ENCODE peak calls at places on chromosome 4, in seven cellular contexts. W, Q, B, V, G, K and Z are unnamed samples.

GRCh38 chr4:11505225-11505971 is 76.7 kb upstream of the HS3ST1 start:
- DNase-seq in B (peak), W (no peak), V (no peak), K (no peak), Q (peak), G (no peak), Z (no peak)

GRCh38 chr4:168598191-168598590 is 101.3 kb downstream of the PALLD start:
- DNase-seq in Q (no peak), V (no peak), G (no peak), B (peak), K (peak), W (no peak), Z (peak)

GRCh38 chr4:8200302-8200975 is 1.3 kb downstream of the SH3TC1 start:
- DNase-seq in B (peak), K (no peak), Q (no peak), G (no peak), V (no peak), W (no peak), Z (peak)

GRCh38 chr4:8267077-8267476 is 2.5 kb upstream of the HTRA3 start:
- DNase-seq in G (peak), W (no peak), V (peak), K (peak), B (peak), Q (no peak), Z (peak)

GRCh38 chr4:76634239-76634638 is 199.2 kb downstream of the SHROOM3 start:
- DNase-seq in V (no peak), W (no peak), K (no peak), Q (peak), B (peak), G (no peak), Z (peak)

GRCh38 chr4:2871911-2872310 is 28.3 kb downstream of the ADD1 start:
- DNase-seq in B (no peak), W (no peak), V (no peak), Q (no peak), G (no peak), K (no peak), Z (no peak)

GRCh38 chr4:3674479-3674851 is 91.7 kb upstream of the ADRA2C start:
- DNase-seq in K (no peak), Q (no peak), V (no peak), G (no peak), B (no peak), W (no peak), Z (no peak)

GRCh38 chr4:139887378-139887801 is 221.8 kb downstream of the MGST2 start:
- DNase-seq in K (no peak), Q (no peak), W (no peak), G (no peak), V (no peak), B (no peak), Z (peak)

GRCh38 chr4:6892190-6892908 is 17.3 kb upstream of the TBC1D14 start:
- DNase-seq in G (peak), B (peak), K (peak), W (no peak), Q (peak), V (no peak), Z (no peak)

GRCh38 chr4:176066757-176067156 is 1.1 kb downstream of the WDR17 start:
- DNase-seq in V (no peak), W (no peak), K (no peak), B (no peak), Q (no peak), G (no peak), Z (no peak)

GRCh38 chr4:1232661-1233621 is 16.0 kb downstream of the CTBP1 start:
- DNase-seq in W (no peak), Q (peak), K (no peak), G (no peak), V (no peak), B (peak), Z (no peak)

GRCh38 chr4:67393699-67394281 is 151.5 kb downstream of the CENPC start:
- DNase-seq in V (no peak), K (peak), W (no peak), B (peak), Q (peak), G (no peak), Z (peak)

GRCh38 chr4:121336706-121337105 is 44.1 kb downstream of the QRFPR start:
- DNase-seq in W (no peak), B (no peak), G (no peak), Q (no peak), K (no peak), V (no peak), Z (no peak)

GRCh38 chr4:154073107-154073817 is 284.4 kb upstream of the SFRP2 start:
- DNase-seq in K (no peak), W (no peak), V (no peak), Q (peak), G (no peak), B (peak), Z (peak)

GRCh38 chr4:132504438-132504837 is 644.7 kb upstream of the PCDH10 start:
- DNase-seq in B (no peak), G (no peak), V (no peak), K (no peak), Q (peak), W (no peak), Z (no peak)

GRCh38 chr4:102594000-102594399 is 92.8 kb downstream of the NFKB1 start:
- DNase-seq in W (no peak), B (no peak), Q (no peak), G (no peak), K (no peak), V (no peak), Z (no peak)

GRCh38 chr4:160182727-160183126 is 1079.8 kb downstream of the RAPGEF2 start:
- DNase-seq in V (no peak), B (no peak), K (no peak), G (no peak), W (no peak), Q (no peak), Z (no peak)

GRCh38 chr4:133320576-133321170 is 171.6 kb downstream of the PCDH10 start:
- DNase-seq in W (no peak), V (no peak), B (peak), G (no peak), Q (peak), K (peak), Z (peak)

GRCh38 chr4:175540732-175541131 is 271.3 kb downstream of the GPM6A start:
- DNase-seq in K (no peak), Q (no peak), G (no peak), W (no peak), B (no peak), V (no peak), Z (no peak)

GRCh38 chr4:176794151-176794550 is 1.4 kb upstream of the VEGFC start:
- DNase-seq in G (no peak), B (peak), V (no peak), Q (peak), W (no peak), K (no peak), Z (peak)

GRCh38 chr4:2248821-2249261 is 6.9 kb upstream of the HAUS3 start:
- DNase-seq in K (no peak), B (no peak), V (no peak), G (peak), Q (no peak), W (peak), Z (no peak)

GRCh38 chr4:1010522-1011021 is 854 bp upstream of the FGFRL1 start:
- DNase-seq in Q (peak), V (peak), G (peak), K (no peak), B (peak), W (peak), Z (peak)

GRCh38 chr4:94410678-94411206 is 41.0 kb upstream of the PDLIM5 start:
- DNase-seq in G (peak), V (peak), W (no peak), Q (no peak), B (peak), K (no peak), Z (peak)

GRCh38 chr4:6565691-6566431 is 9.1 kb upstream of the MAN2B2 start:
- DNase-seq in W (no peak), V (no peak), B (no peak), G (no peak), K (no peak), Q (no peak), Z (no peak)

GRCh38 chr4:128837679-128838078 is 28.2 kb downstream of the JADE1 start:
- DNase-seq in W (no peak), G (no peak), K (no peak), Q (no peak), V (no peak), B (no peak), Z (no peak)

GRCh38 chr4:103306870-103307345 is 108.8 kb upstream of the CENPE start:
- DNase-seq in G (peak), Q (no peak), K (peak), B (peak), V (no peak), W (no peak), Z (no peak)

GRCh38 chr4:4994312-4995097 is 24.8 kb downstream of the CYTL1 start:
- DNase-seq in Q (no peak), K (no peak), V (no peak), W (no peak), B (no peak), G (no peak), Z (no peak)

GRCh38 chr4:40514409-40515025 is 115.1 kb downstream of the RBM47 start:
- DNase-seq in K (no peak), V (no peak), G (no peak), W (no peak), Q (no peak), B (no peak), Z (no peak)

GRCh38 chr4:98642991-98643426 is 15.4 kb downstream of the TSPAN5 start:
- DNase-seq in B (peak), G (no peak), V (no peak), Q (peak), W (no peak), K (no peak), Z (peak)

GRCh38 chr4:137526681-137527080 is 5.6 kb downstream of the PCDH18 start:
- DNase-seq in V (no peak), K (no peak), Q (no peak), B (no peak), G (no peak), W (no peak), Z (no peak)

DNA sequence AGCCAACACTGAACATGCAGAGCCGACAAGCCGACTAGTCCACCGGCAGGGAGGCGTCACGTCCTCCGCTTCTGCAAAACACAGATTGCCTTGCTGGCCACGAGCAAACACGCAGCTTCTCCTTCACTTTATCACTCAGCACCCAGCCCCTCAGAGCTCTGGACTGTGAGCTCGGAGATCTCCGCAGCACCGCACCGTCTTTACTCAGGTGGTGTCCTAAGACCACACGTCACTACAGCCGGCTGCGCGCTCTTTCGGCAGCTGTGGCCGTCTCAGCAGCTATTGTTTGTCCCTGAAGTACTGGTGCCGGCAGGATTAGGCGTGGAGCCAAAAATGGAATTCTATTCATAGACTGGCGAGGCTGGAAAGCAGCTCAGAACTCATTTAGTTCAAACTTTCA is 72.0 kb downstream of the FAT1 start:
- DNase-seq in Q (peak), B (peak), G (peak), W (no peak), K (peak), V (no peak), Z (peak)
- H3K4me3 ChIP-seq in Q (peak), B (no peak), G (no peak), W (no peak), K (no peak), V (no peak), Z (no peak)

DNA sequence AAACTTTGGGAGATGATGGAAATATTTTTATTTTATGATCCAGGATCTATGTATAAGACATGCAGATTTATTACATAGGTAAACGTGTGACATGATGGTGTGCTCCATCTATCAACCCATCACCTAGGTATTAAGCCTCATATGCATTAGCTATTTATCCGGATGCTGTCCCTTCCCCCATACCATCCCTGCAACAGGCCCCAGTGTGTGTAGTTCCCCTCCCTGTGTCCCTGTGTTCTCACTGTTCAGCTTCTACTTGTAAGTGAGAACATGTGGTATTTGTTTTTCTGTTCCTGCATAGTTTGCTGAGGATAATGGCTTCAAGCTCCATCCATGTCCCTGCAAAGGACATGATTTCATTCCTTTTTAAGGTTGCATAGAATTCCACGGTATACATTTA is 28.1 kb upstream of the ZCCHC4 start:
- DNase-seq in G (no peak), Q (no peak), B (no peak), V (no peak), K (no peak), W (no peak), Z (no peak)
- TF ChIP-seq CTCF in G (no peak), Q (no peak), B (no peak), V (no peak), K (no peak), W (no peak), Z (no peak)

GRCh38 chr4:38800956-38801450 is 3.6 kb downstream of the TLR1 start:
- DNase-seq in W (no peak), V (no peak), G (no peak), B (peak), K (no peak), Q (peak), Z (no peak)

GRCh38 chr4:38802561-38803355 is 1.8 kb downstream of the TLR1 start:
- DNase-seq in Q (no peak), B (no peak), G (no peak), W (no peak), V (no peak), K (no peak), Z (no peak)

GRCh38 chr4:38804654-38805295 is at the start of gene TLR1:
- DNase-seq in K (peak), Q (peak), G (no peak), V (no peak), B (peak), W (no peak), Z (peak)

GRCh38 chr4:38803833-38804653 is 548 bp downstream of the TLR1 start:
- DNase-seq in K (no peak), Q (no peak), B (peak), V (no peak), W (no peak), G (no peak), Z (peak)

GRCh38 chr4:38800366-38800765 is 4.2 kb downstream of the TLR1 start:
- DNase-seq in V (no peak), G (no peak), B (no peak), Q (no peak), K (no peak), W (no peak), Z (no peak)
- H3K4me3 ChIP-seq in V (no peak), G (no peak), B (no peak), Q (no peak), K (no peak), W (no peak), Z (no peak)

GRCh38 chr4:86223472-86223871 is 136.4 kb downstream of the MAPK10 start:
- DNase-seq in W (no peak), B (peak), V (no peak), G (no peak), K (no peak), Q (peak), Z (peak)
- TF ChIP-seq CTCF in W (no peak), B (peak), V (no peak), G (no peak), K (peak), Q (peak), Z (peak)

DNA sequence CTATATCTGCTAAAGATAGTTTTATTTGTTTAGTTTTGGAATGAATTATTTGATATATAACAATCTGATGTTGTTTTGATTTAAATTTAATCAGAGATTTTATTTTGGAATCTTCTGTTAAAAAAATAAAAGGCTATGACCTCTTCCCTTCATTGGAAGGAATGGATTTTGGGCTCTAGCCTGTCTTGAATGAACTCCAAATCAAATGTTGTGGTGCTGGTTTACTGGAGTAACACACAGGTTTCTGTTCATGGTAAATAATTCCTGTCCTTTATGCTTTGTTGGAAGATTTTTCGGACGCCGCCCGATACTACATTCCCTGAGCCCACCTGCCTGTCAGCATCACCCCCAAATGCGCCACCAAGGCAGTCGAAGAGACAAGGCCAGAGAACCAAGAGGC is 291.1 kb downstream of the ARHGAP10 start:
- DNase-seq in W (no peak), G (no peak), B (no peak), Q (no peak), V (no peak), K (no peak), Z (no peak)
- H3K4me3 ChIP-seq in W (no peak), G (no peak), B (no peak), Q (no peak), V (no peak), K (no peak), Z (no peak)

GRCh38 chr4:178632415-178632814 is 1190.2 kb upstream of the AGA start:
- DNase-seq in V (no peak), G (no peak), K (no peak), W (no peak), B (no peak), Q (peak), Z (no peak)

DNA sequence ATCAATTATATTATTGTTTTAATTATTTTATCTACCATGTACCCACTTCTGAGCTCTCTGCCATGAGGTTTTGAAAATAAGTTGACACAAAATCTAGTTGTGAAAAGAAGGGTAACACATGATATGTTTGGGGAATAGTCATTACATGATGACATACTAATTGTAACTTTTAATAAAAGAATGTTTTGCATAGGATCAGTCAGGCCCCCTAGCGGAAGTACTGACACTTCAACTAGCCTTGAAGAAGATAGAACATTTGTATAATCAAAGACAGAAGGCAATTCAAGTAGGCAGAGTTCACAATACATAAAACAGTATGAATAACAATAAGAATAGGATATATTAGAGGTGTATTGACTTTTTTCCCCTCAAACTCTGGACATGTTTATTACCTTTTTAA is 1191.0 kb upstream of the AGA start:
- DNase-seq in G (no peak), V (no peak), Q (no peak), W (no peak), K (no peak), B (no peak), Z (no peak)
- TF ChIP-seq CTCF in G (no peak), V (no peak), Q (no peak), W (no peak), K (no peak), B (no peak), Z (no peak)

GRCh38 chr4:45472490-45472889 is 651.4 kb downstream of the GABRG1 start:
- DNase-seq in B (no peak), K (no peak), W (no peak), G (no peak), V (no peak), Q (no peak), Z (no peak)
- H3K4me3 ChIP-seq in B (no peak), K (no peak), W (no peak), G (no peak), V (no peak), Q (no peak), Z (no peak)

GRCh38 chr4:169899295-169899694 is 126.9 kb downstream of the MFAP3L start:
- DNase-seq in V (no peak), W (no peak), B (no peak), G (no peak), K (no peak), Q (peak), Z (no peak)

GRCh38 chr4:169900241-169900845 is 125.9 kb downstream of the MFAP3L start:
- DNase-seq in K (no peak), G (no peak), V (no peak), W (no peak), Q (peak), B (no peak), Z (no peak)

GRCh38 chr4:169906104-169906503 is 120.1 kb downstream of the MFAP3L start:
- DNase-seq in B (no peak), K (no peak), G (no peak), W (no peak), V (no peak), Q (no peak), Z (no peak)

GRCh38 chr4:169906821-169907220 is 119.4 kb downstream of the MFAP3L start:
- DNase-seq in V (no peak), B (no peak), Q (no peak), G (no peak), K (no peak), W (no peak), Z (no peak)

DNA sequence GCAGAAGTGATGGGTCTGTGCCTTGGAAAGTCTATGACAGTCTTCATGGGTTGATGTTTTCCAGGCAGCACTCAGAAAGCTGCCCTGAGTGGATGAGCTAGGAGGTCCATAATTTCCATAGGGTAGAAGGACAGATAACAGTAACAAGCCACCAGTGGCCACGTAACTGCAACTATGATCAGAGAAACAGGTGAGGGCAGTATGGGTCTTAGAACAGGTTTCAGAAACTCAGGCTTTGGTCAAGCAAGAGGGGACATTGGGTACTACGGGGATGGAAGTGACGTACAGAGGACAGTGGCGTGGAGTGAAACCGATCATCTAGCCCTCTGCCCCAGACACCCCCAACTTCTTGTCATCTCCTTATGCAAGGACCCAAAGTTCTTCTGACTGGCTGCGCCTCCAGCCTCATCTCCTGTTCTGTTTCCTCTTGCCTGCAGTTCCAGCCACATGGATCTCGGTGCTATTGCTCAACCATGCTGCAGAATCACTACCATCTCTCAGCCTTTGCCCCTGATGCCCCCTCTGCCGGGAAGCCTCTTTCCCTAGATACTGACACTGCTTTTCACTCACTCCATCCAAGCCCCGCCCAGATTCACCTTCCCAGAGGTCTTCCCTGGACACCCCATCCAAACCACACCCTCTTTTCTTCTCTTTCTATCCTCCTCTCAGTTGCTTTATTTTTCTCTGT is 123.4 kb downstream of the MFAP3L start:
- DNase-seq in K (no peak), G (no peak), W (no peak), V (no peak), Q (no peak), B (no peak), Z (no peak)
- TF ChIP-seq CTCF in K (no peak), G (no peak), W (no peak), V (no peak), Q (no peak), B (no peak), Z (no peak)